ENCODE peak calls at places on chromosomes 4 and X, in five cellular contexts. One of them, this sample, is unnamed.
A peak's percentile ranks its signal among the peaks of the same experiment; 100 is the strongest.

GRCh38 chrX:53159184-53159583 is 65.2 kb downstream of the KANTR start:
- DNase-seq in HCT116: no peak
- DNase-seq in right atrium auricular region: no peak
- DNase-seq in A549: no peak
- DNase-seq in left ventricle myocardium inferior: no peak
- DNase-seq in this sample: no peak

GRCh38 chr4:182776376-182777058 is 140.7 kb downstream of the DCTD start:
- DNase-seq in left ventricle myocardium inferior: no peak
- DNase-seq in A549: no peak
- DNase-seq in HCT116: no peak
- DNase-seq in right atrium auricular region: no peak
- DNase-seq in this sample: peak; percentile 67

GRCh38 chr4:7911044-7911578 is 28.6 kb downstream of the AFAP1 start:
- DNase-seq in left ventricle myocardium inferior: no peak
- DNase-seq in right atrium auricular region: no peak
- DNase-seq in HCT116: no peak
- DNase-seq in A549: peak; percentile 24
- DNase-seq in this sample: peak; percentile 76

GRCh38 chr4:163679189-163679588 is 184.7 kb downstream of the TMA16 start:
- DNase-seq in right atrium auricular region: no peak
- DNase-seq in left ventricle myocardium inferior: no peak
- DNase-seq in HCT116: no peak
- DNase-seq in A549: peak; percentile 44
- DNase-seq in this sample: no peak

GRCh38 chrX:44891642-44892041 is 18.7 kb downstream of the KDM6A start:
- DNase-seq in HCT116: no peak
- DNase-seq in A549: no peak
- DNase-seq in right atrium auricular region: no peak
- DNase-seq in left ventricle myocardium inferior: no peak
- DNase-seq in this sample: no peak

GRCh38 chr4:88320174-88320779 is 35.9 kb upstream of the PPM1K start:
- DNase-seq in A549: no peak
- DNase-seq in left ventricle myocardium inferior: no peak
- DNase-seq in right atrium auricular region: no peak
- DNase-seq in HCT116: no peak
- DNase-seq in this sample: peak; percentile 4

GRCh38 chr4:20538922-20539321 is 161.3 kb upstream of the PACRGL start:
- DNase-seq in left ventricle myocardium inferior: no peak
- DNase-seq in right atrium auricular region: no peak
- DNase-seq in A549: no peak
- DNase-seq in HCT116: no peak
- DNase-seq in this sample: no peak

GRCh38 chr4:39976945-39977488 is 694 bp downstream of the PDS5A start:
- DNase-seq in right atrium auricular region: no peak
- DNase-seq in HCT116: no peak
- DNase-seq in left ventricle myocardium inferior: no peak
- DNase-seq in A549: peak; percentile 17
- DNase-seq in this sample: peak; percentile 15

GRCh38 chr4:143384381-143384994 is 47.8 kb downstream of the GAB1 start:
- DNase-seq in left ventricle myocardium inferior: no peak
- DNase-seq in HCT116: no peak
- DNase-seq in right atrium auricular region: peak; percentile 75
- DNase-seq in A549: no peak
- DNase-seq in this sample: no peak

GRCh38 chr4:80069837-80070788 is 2.9 kb downstream of the ANTXR2 start:
- DNase-seq in HCT116: peak; percentile 19
- DNase-seq in A549: no peak
- DNase-seq in right atrium auricular region: no peak
- DNase-seq in left ventricle myocardium inferior: no peak
- DNase-seq in this sample: peak; percentile 22

GRCh38 chrX:21756785-21757529 is 959 bp downstream of the SMPX start:
- DNase-seq in A549: no peak
- DNase-seq in HCT116: no peak
- DNase-seq in right atrium auricular region: no peak
- DNase-seq in left ventricle myocardium inferior: no peak
- DNase-seq in this sample: no peak

GRCh38 chrX:15877380-15877779 is 22.8 kb upstream of the AP1S2 start:
- DNase-seq in left ventricle myocardium inferior: peak; percentile 12
- DNase-seq in HCT116: no peak
- DNase-seq in right atrium auricular region: no peak
- DNase-seq in A549: no peak
- DNase-seq in this sample: peak; percentile 81

GRCh38 chrX:12162420-12162819 is 24.1 kb downstream of the FRMPD4 start:
- DNase-seq in left ventricle myocardium inferior: no peak
- DNase-seq in HCT116: no peak
- DNase-seq in A549: no peak
- DNase-seq in right atrium auricular region: no peak
- DNase-seq in this sample: no peak

GRCh38 chr4:54231419-54232150 is 2.5 kb downstream of the PDGFRA start:
- DNase-seq in left ventricle myocardium inferior: peak; percentile 76
- DNase-seq in right atrium auricular region: peak; percentile 77
- DNase-seq in A549: no peak
- DNase-seq in HCT116: no peak
- DNase-seq in this sample: peak; percentile 67

GRCh38 chr4:66906314-66906713 is 639.0 kb downstream of the CENPC start:
- DNase-seq in HCT116: no peak
- DNase-seq in right atrium auricular region: no peak
- DNase-seq in A549: no peak
- DNase-seq in left ventricle myocardium inferior: no peak
- DNase-seq in this sample: no peak

GRCh38 chr4:174349156-174349555 is 65.4 kb downstream of the CEP44 start:
- DNase-seq in HCT116: no peak
- DNase-seq in A549: no peak
- DNase-seq in left ventricle myocardium inferior: no peak
- DNase-seq in right atrium auricular region: no peak
- DNase-seq in this sample: no peak

GRCh38 chr4:6633091-6633906 is 7.2 kb upstream of the MRFAP1 start:
- DNase-seq in HCT116: no peak
- DNase-seq in A549: no peak
- DNase-seq in left ventricle myocardium inferior: no peak
- DNase-seq in right atrium auricular region: no peak
- DNase-seq in this sample: no peak

GRCh38 chr4:147430111-147430510 is 50.8 kb upstream of the EDNRA start:
- DNase-seq in right atrium auricular region: no peak
- DNase-seq in left ventricle myocardium inferior: no peak
- DNase-seq in A549: no peak
- DNase-seq in HCT116: no peak
- DNase-seq in this sample: no peak

GRCh38 chrX:27451324-27451723 is 11.8 kb downstream of the PPP4R3C start:
- DNase-seq in left ventricle myocardium inferior: no peak
- DNase-seq in right atrium auricular region: no peak
- DNase-seq in HCT116: no peak
- DNase-seq in A549: no peak
- DNase-seq in this sample: no peak

GRCh38 chr4:99887837-99888236 is 6.4 kb downstream of the LAMTOR3 start:
- DNase-seq in left ventricle myocardium inferior: no peak
- DNase-seq in HCT116: no peak
- DNase-seq in A549: no peak
- DNase-seq in right atrium auricular region: no peak
- DNase-seq in this sample: no peak

GRCh38 chrX:80306007-80306406 is 114.2 kb upstream of the TENT5D start:
- DNase-seq in A549: no peak
- DNase-seq in HCT116: no peak
- DNase-seq in left ventricle myocardium inferior: no peak
- DNase-seq in right atrium auricular region: no peak
- DNase-seq in this sample: no peak

GRCh38 chrX:96843566-96843965 is 40.1 kb upstream of the RPA4 start:
- DNase-seq in right atrium auricular region: no peak
- DNase-seq in A549: no peak
- DNase-seq in left ventricle myocardium inferior: no peak
- DNase-seq in HCT116: no peak
- DNase-seq in this sample: no peak

GRCh38 chr4:173332021-173332487 is 2.1 kb downstream of the HMGB2 start:
- DNase-seq in HCT116: no peak
- DNase-seq in A549: no peak
- DNase-seq in left ventricle myocardium inferior: no peak
- DNase-seq in right atrium auricular region: no peak
- DNase-seq in this sample: no peak

DNA sequence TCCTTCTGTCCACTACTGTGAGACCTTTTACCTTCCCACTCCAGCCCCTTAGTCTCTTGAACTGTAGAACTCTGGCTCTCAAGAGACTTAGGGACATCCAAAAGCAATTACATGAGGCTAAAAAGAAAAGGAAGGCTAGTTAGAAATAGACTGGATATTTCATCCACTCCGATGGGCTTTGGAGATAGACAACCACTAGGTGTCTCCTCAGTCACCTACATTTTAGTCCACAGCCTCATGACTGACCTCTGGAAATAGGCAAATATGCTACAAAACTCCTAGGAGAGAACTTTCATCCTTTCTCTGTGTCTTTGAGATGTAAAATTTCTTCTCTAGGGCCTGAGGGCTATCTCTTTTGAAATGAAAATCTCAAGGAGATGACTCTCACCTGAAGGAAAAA is 45.1 kb upstream of the LAMP2 start:
- DNase-seq in A549: peak; percentile 33
- DNase-seq in left ventricle myocardium inferior: no peak
- DNase-seq in right atrium auricular region: no peak
- DNase-seq in HCT116: no peak
- DNase-seq in this sample: peak; percentile 22
- TF ChIP-seq CTCF in A549: peak; percentile 62
- TF ChIP-seq CTCF in left ventricle myocardium inferior: peak; percentile 21
- TF ChIP-seq CTCF in right atrium auricular region: no peak
- TF ChIP-seq CTCF in HCT116: peak; percentile 38
- TF ChIP-seq CTCF in this sample: peak; percentile 44

GRCh38 chr4:153792007-153792892 is 3.4 kb upstream of the SFRP2 start:
- DNase-seq in right atrium auricular region: peak; percentile 75
- DNase-seq in A549: peak; percentile 5
- DNase-seq in left ventricle myocardium inferior: no peak
- DNase-seq in HCT116: no peak
- DNase-seq in this sample: peak; percentile 34

GRCh38 chr4:153790962-153791551 is 2.2 kb upstream of the SFRP2 start:
- DNase-seq in A549: peak; percentile 2
- DNase-seq in HCT116: no peak
- DNase-seq in left ventricle myocardium inferior: no peak
- DNase-seq in right atrium auricular region: no peak
- DNase-seq in this sample: no peak

GRCh38 chr4:153789741-153790651 is 1.1 kb upstream of the SFRP2 start:
- DNase-seq in right atrium auricular region: no peak
- DNase-seq in HCT116: no peak
- DNase-seq in left ventricle myocardium inferior: no peak
- DNase-seq in A549: no peak
- DNase-seq in this sample: no peak

GRCh38 chr4:153794001-153794400 is 5.1 kb upstream of the SFRP2 start:
- DNase-seq in right atrium auricular region: no peak
- DNase-seq in left ventricle myocardium inferior: no peak
- DNase-seq in HCT116: no peak
- DNase-seq in A549: no peak
- DNase-seq in this sample: no peak

GRCh38 chr4:153792893-153793227 is 4.0 kb upstream of the SFRP2 start:
- DNase-seq in right atrium auricular region: no peak
- DNase-seq in A549: no peak
- DNase-seq in left ventricle myocardium inferior: no peak
- DNase-seq in HCT116: no peak
- DNase-seq in this sample: no peak
- H3K4me3 ChIP-seq in right atrium auricular region: peak overlapping the region; percentile 38
- H3K4me3 ChIP-seq in A549: no peak overlapping the region
- H3K4me3 ChIP-seq in left ventricle myocardium inferior: peak overlapping the region; percentile 51
- H3K4me3 ChIP-seq in HCT116: no peak overlapping the region
- H3K4me3 ChIP-seq in this sample: peak overlapping the region; percentile 16

DNA sequence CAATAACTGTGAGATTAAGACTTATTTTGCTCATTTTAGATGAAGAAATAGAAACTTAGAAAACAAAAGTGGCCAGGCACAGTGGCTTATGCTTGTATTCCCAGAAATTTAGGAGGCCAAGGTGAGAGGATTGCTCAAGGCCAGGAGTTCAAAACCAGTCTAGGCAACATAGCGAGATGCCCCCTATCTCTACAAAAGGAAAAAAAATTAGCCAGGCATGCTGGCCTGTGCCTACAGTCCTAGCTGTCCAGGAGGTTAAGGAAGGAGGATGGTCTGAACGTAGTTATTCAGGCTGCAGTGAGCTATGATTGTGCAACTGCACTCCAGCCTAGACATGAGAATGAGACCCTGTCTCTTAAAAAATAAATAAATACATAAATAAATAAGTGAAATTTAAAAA is 28.0 kb downstream of the APELA start:
- DNase-seq in left ventricle myocardium inferior: no peak
- DNase-seq in A549: no peak
- DNase-seq in HCT116: no peak
- DNase-seq in right atrium auricular region: no peak
- DNase-seq in this sample: no peak
- TF ChIP-seq CTCF in left ventricle myocardium inferior: no peak
- TF ChIP-seq CTCF in A549: no peak
- TF ChIP-seq CTCF in HCT116: no peak
- TF ChIP-seq CTCF in right atrium auricular region: no peak
- TF ChIP-seq CTCF in this sample: no peak

GRCh38 chr4:145933134-145933533 is 5.5 kb downstream of the ZNF827 start:
- DNase-seq in right atrium auricular region: no peak
- DNase-seq in A549: no peak
- DNase-seq in left ventricle myocardium inferior: no peak
- DNase-seq in HCT116: no peak
- DNase-seq in this sample: no peak

GRCh38 chr4:145937021-145937861 is 1.4 kb downstream of the ZNF827 start:
- DNase-seq in left ventricle myocardium inferior: peak; percentile 67
- DNase-seq in right atrium auricular region: no peak
- DNase-seq in HCT116: no peak
- DNase-seq in A549: peak; percentile 57
- DNase-seq in this sample: peak; percentile 76

GRCh38 chr4:145936142-145937020 is 2.2 kb downstream of the ZNF827 start:
- DNase-seq in A549: peak; percentile 72
- DNase-seq in right atrium auricular region: no peak
- DNase-seq in HCT116: no peak
- DNase-seq in left ventricle myocardium inferior: peak; percentile 70
- DNase-seq in this sample: peak; percentile 81

GRCh38 chr4:145934434-145935047 is 4.1 kb downstream of the ZNF827 start:
- DNase-seq in left ventricle myocardium inferior: no peak
- DNase-seq in HCT116: no peak
- DNase-seq in right atrium auricular region: no peak
- DNase-seq in A549: no peak
- DNase-seq in this sample: no peak

DNA sequence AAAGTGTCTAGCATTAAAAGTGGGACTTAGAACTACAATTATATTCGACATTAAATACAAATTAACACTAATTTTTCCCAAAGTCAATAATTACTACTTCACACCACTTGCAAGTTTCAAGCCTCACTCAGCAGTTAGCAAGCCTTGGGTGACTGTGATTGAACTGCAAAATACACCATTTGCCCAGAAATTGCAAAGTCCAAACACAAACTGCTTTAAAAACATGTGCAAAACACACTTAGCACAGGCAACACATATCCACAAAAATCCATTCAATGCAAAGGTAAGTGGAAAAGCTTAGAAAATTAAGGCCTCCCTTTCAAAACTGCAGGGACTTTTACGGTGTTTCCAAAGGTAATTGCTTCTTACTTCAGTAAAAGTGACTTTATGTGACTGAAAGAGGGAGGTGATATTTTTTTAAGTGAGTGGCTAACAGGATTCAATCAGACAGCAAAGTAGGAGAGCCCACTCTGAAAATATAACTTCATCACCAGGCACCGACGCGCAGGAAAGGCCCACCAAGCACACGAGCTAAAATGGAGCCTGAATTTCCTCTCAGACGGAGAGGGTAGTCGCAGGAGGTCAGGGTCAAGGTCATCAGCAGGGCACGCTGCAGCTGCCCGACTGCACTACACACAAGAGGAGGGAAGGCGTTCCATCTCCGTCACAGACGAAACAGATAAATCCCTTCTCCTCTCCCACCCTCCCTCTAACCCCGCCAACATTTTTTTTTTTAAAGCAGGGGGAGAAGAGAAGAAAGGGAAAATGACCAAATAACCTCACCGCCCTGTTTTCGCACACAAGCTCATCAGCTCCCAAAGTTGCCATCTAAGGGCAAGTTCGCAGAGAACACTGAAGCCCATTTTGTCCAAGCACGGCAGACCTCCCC is 3.1 kb downstream of the ZNF827 start:
- DNase-seq in right atrium auricular region: no peak
- DNase-seq in left ventricle myocardium inferior: peak; percentile 43
- DNase-seq in HCT116: no peak
- DNase-seq in A549: peak; percentile 32
- DNase-seq in this sample: no peak
- H3K4me3 ChIP-seq in right atrium auricular region: peak overlapping the region; percentile 87
- H3K4me3 ChIP-seq in left ventricle myocardium inferior: peak overlapping the region; percentile 89
- H3K4me3 ChIP-seq in HCT116: peak overlapping the region; percentile 87
- H3K4me3 ChIP-seq in A549: peak overlapping the region; percentile 72
- H3K4me3 ChIP-seq in this sample: peak overlapping the region; percentile 90

This sample was measured in astrocyte of the spinal cord.